ENCODE peak calls at places on chromosomes 11 and 22, in nine cellular contexts. One of them, this sample, is unnamed.

GRCh38 chr11:19628018-19628417 is 84.6 kb upstream of the NAV2 start:
- DNase-seq in mammary epithelial cell: peak
- DNase-seq in fibroblast of villous mesenchyme: peak
- DNase-seq in AG09309: peak
- DNase-seq in brain microvascular endothelial cell: peak
- DNase-seq in NT2/D1: no peak
- DNase-seq in pancreas: no peak
- DNase-seq in kidney: peak
- DNase-seq in HFF-Myc: no peak
- DNase-seq in this sample: no peak

GRCh38 chr11:65549088-65549487 is 9.1 kb downstream of the LTBP3 start:
- DNase-seq in mammary epithelial cell: no peak
- DNase-seq in fibroblast of villous mesenchyme: no peak
- DNase-seq in AG09309: no peak
- DNase-seq in brain microvascular endothelial cell: no peak
- DNase-seq in NT2/D1: no peak
- DNase-seq in pancreas: no peak
- DNase-seq in kidney: no peak
- DNase-seq in HFF-Myc: no peak
- DNase-seq in this sample: no peak

GRCh38 chr22:40002935-40003715 is 8.4 kb downstream of the FAM83F start:
- DNase-seq in mammary epithelial cell: no peak
- DNase-seq in fibroblast of villous mesenchyme: no peak
- DNase-seq in AG09309: no peak
- DNase-seq in brain microvascular endothelial cell: no peak
- DNase-seq in NT2/D1: no peak
- DNase-seq in pancreas: no peak
- DNase-seq in kidney: peak
- DNase-seq in HFF-Myc: no peak
- DNase-seq in this sample: no peak

GRCh38 chr11:83195176-83195531 is 1.6 kb downstream of the ANKRD42 start:
- DNase-seq in mammary epithelial cell: no peak
- DNase-seq in fibroblast of villous mesenchyme: no peak
- DNase-seq in AG09309: no peak
- DNase-seq in brain microvascular endothelial cell: no peak
- DNase-seq in NT2/D1: no peak
- DNase-seq in pancreas: no peak
- DNase-seq in kidney: no peak
- DNase-seq in HFF-Myc: no peak
- DNase-seq in this sample: no peak

GRCh38 chr22:30206964-30207363 is 39.6 kb downstream of the LIF start:
- DNase-seq in mammary epithelial cell: peak
- DNase-seq in fibroblast of villous mesenchyme: peak
- DNase-seq in AG09309: no peak
- DNase-seq in brain microvascular endothelial cell: peak
- DNase-seq in NT2/D1: no peak
- DNase-seq in pancreas: no peak
- DNase-seq in kidney: peak
- DNase-seq in HFF-Myc: peak
- DNase-seq in this sample: no peak

GRCh38 chr22:43441216-43441615 is 29.4 kb downstream of the MPPED1 start:
- DNase-seq in mammary epithelial cell: no peak
- DNase-seq in fibroblast of villous mesenchyme: no peak
- DNase-seq in AG09309: no peak
- DNase-seq in brain microvascular endothelial cell: no peak
- DNase-seq in NT2/D1: no peak
- DNase-seq in pancreas: no peak
- DNase-seq in kidney: no peak
- DNase-seq in HFF-Myc: no peak
- DNase-seq in this sample: peak

GRCh38 chr22:43867839-43868652 is 5.7 kb upstream of the SULT4A1 start:
- DNase-seq in mammary epithelial cell: peak
- DNase-seq in fibroblast of villous mesenchyme: peak
- DNase-seq in AG09309: no peak
- DNase-seq in brain microvascular endothelial cell: peak
- DNase-seq in NT2/D1: peak
- DNase-seq in pancreas: peak
- DNase-seq in kidney: peak
- DNase-seq in HFF-Myc: peak
- DNase-seq in this sample: peak

GRCh38 chr22:42991010-42991651 is 23.8 kb downstream of the PACSIN2 start:
- DNase-seq in mammary epithelial cell: peak
- DNase-seq in fibroblast of villous mesenchyme: peak
- DNase-seq in AG09309: peak
- DNase-seq in brain microvascular endothelial cell: peak
- DNase-seq in NT2/D1: no peak
- DNase-seq in pancreas: peak
- DNase-seq in kidney: no peak
- DNase-seq in HFF-Myc: no peak
- DNase-seq in this sample: no peak

GRCh38 chr11:88555018-88555828 is 217.7 kb upstream of the CTSC start:
- DNase-seq in mammary epithelial cell: peak
- DNase-seq in fibroblast of villous mesenchyme: peak
- DNase-seq in AG09309: peak
- DNase-seq in brain microvascular endothelial cell: peak
- DNase-seq in NT2/D1: no peak
- DNase-seq in pancreas: no peak
- DNase-seq in kidney: no peak
- DNase-seq in HFF-Myc: peak
- DNase-seq in this sample: no peak

GRCh38 chr11:16883179-16883578 is 131.0 kb downstream of the PLEKHA7 start:
- DNase-seq in mammary epithelial cell: peak
- DNase-seq in fibroblast of villous mesenchyme: no peak
- DNase-seq in AG09309: no peak
- DNase-seq in brain microvascular endothelial cell: no peak
- DNase-seq in NT2/D1: no peak
- DNase-seq in pancreas: no peak
- DNase-seq in kidney: no peak
- DNase-seq in HFF-Myc: no peak
- DNase-seq in this sample: no peak

DNA sequence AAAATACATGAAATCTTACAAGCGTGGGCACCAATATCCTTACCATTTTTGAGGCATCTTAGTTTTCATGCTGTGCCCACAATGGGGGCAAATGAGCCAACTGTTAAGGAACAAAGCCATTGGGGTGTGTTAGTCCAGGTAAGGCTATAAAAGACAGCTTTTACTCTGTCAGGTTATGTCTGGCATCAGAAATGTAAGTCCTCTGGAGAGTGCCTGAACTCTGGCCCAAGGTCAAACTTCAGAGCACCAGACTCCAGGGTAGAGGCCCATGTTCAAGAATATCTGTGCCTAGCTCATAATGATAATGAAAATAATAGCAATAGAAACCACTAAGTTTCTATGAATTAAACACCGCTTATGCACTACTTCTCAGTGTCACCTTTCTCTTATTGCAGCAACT is 105.5 kb downstream of the CSNK2A3 start:
- DNase-seq in mammary epithelial cell: no peak
- DNase-seq in fibroblast of villous mesenchyme: no peak
- DNase-seq in AG09309: no peak
- DNase-seq in brain microvascular endothelial cell: no peak
- DNase-seq in NT2/D1: no peak
- DNase-seq in pancreas: no peak
- DNase-seq in kidney: no peak
- DNase-seq in HFF-Myc: no peak
- DNase-seq in this sample: no peak
- H3K4me3 ChIP-seq in mammary epithelial cell: no peak
- H3K4me3 ChIP-seq in fibroblast of villous mesenchyme: no peak
- H3K4me3 ChIP-seq in AG09309: no peak
- H3K4me3 ChIP-seq in brain microvascular endothelial cell: no peak
- H3K4me3 ChIP-seq in NT2/D1: no peak
- H3K4me3 ChIP-seq in pancreas: no peak
- H3K4me3 ChIP-seq in kidney: no peak
- H3K4me3 ChIP-seq in HFF-Myc: no peak
- H3K4me3 ChIP-seq in this sample: no peak

DNA sequence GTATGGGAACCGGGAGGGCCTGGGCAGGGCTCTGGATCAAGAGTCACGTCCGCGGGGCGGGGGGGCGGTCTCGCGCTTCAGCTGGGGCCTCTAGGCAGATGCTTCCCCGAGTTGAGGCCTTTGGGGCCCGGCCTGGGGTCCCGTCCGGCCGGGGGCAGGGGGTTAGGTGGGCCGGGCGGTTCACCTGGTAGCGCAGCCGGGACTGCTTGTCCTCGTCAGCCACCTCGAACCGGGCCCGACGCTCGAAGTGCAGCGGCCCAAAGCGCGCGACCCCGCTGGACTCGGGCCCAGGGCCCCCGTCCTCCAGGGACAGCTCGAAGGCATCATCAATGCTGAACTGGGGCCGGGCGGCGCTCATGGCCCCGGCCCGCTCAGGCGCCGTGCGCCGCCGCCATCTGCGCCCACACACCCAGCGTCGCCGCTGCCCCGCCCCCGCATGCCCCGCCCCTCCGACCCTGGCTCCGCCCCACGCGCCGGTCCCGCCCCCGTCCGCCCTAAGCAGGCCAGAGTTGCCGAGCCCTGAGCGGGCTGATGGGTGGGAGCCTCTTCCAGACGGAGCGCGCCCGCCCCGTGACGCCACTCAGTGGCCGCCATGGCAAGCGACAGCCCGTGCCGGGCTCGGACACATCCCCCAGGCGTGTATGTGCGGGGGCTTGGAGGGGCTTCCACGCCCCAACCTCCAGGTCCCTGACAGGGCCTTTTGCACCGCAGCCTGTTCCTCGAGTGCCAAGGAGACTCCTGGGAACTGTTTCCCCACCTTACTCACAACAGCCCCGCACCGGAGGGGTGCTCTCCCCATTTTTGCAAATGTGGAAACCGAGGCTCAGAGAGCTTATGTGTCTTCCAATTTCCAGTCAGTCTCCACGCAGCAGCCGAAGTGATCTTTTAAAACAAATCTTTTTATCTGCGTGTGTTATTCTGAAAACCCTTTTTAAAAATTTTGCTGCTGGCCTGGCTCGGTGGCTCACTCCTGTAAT is at the start of gene TMEM134:
- DNase-seq in mammary epithelial cell: peak
- DNase-seq in fibroblast of villous mesenchyme: peak
- DNase-seq in AG09309: peak
- DNase-seq in brain microvascular endothelial cell: peak
- DNase-seq in NT2/D1: peak
- DNase-seq in pancreas: peak
- DNase-seq in kidney: peak
- DNase-seq in HFF-Myc: peak
- DNase-seq in this sample: peak
- H3K4me3 ChIP-seq in mammary epithelial cell: peak
- H3K4me3 ChIP-seq in fibroblast of villous mesenchyme: peak
- H3K4me3 ChIP-seq in AG09309: peak
- H3K4me3 ChIP-seq in brain microvascular endothelial cell: peak
- H3K4me3 ChIP-seq in NT2/D1: peak
- H3K4me3 ChIP-seq in pancreas: peak
- H3K4me3 ChIP-seq in kidney: peak
- H3K4me3 ChIP-seq in HFF-Myc: peak
- H3K4me3 ChIP-seq in this sample: peak

GRCh38 chr11:125515102-125515439 is 19.0 kb upstream of the FEZ1 start:
- DNase-seq in mammary epithelial cell: no peak
- DNase-seq in fibroblast of villous mesenchyme: no peak
- DNase-seq in AG09309: no peak
- DNase-seq in brain microvascular endothelial cell: no peak
- DNase-seq in NT2/D1: no peak
- DNase-seq in pancreas: no peak
- DNase-seq in kidney: no peak
- DNase-seq in HFF-Myc: no peak
- DNase-seq in this sample: no peak

GRCh38 chr11:125514336-125515101 is 18.5 kb upstream of the FEZ1 start:
- DNase-seq in mammary epithelial cell: peak
- DNase-seq in fibroblast of villous mesenchyme: peak
- DNase-seq in AG09309: peak
- DNase-seq in brain microvascular endothelial cell: peak
- DNase-seq in NT2/D1: no peak
- DNase-seq in pancreas: no peak
- DNase-seq in kidney: no peak
- DNase-seq in HFF-Myc: no peak
- DNase-seq in this sample: no peak

GRCh38 chr11:125513705-125514265 is 17.7 kb upstream of the FEZ1 start:
- DNase-seq in mammary epithelial cell: no peak
- DNase-seq in fibroblast of villous mesenchyme: no peak
- DNase-seq in AG09309: no peak
- DNase-seq in brain microvascular endothelial cell: no peak
- DNase-seq in NT2/D1: no peak
- DNase-seq in pancreas: no peak
- DNase-seq in kidney: no peak
- DNase-seq in HFF-Myc: no peak
- DNase-seq in this sample: no peak

GRCh38 chr11:125517116-125517804 is 21.2 kb upstream of the FEZ1 start:
- DNase-seq in mammary epithelial cell: no peak
- DNase-seq in fibroblast of villous mesenchyme: peak
- DNase-seq in AG09309: peak
- DNase-seq in brain microvascular endothelial cell: peak
- DNase-seq in NT2/D1: peak
- DNase-seq in pancreas: no peak
- DNase-seq in kidney: no peak
- DNase-seq in HFF-Myc: no peak
- DNase-seq in this sample: no peak

GRCh38 chr11:125516266-125516665 is 20.2 kb upstream of the FEZ1 start:
- DNase-seq in mammary epithelial cell: no peak
- DNase-seq in fibroblast of villous mesenchyme: no peak
- DNase-seq in AG09309: no peak
- DNase-seq in brain microvascular endothelial cell: no peak
- DNase-seq in NT2/D1: no peak
- DNase-seq in pancreas: no peak
- DNase-seq in kidney: no peak
- DNase-seq in HFF-Myc: no peak
- DNase-seq in this sample: no peak
- H3K4me3 ChIP-seq in mammary epithelial cell: no peak
- H3K4me3 ChIP-seq in fibroblast of villous mesenchyme: no peak
- H3K4me3 ChIP-seq in AG09309: no peak
- H3K4me3 ChIP-seq in brain microvascular endothelial cell: no peak
- H3K4me3 ChIP-seq in NT2/D1: no peak
- H3K4me3 ChIP-seq in pancreas: no peak
- H3K4me3 ChIP-seq in kidney: no peak
- H3K4me3 ChIP-seq in HFF-Myc: no peak
- H3K4me3 ChIP-seq in this sample: no peak

DNA sequence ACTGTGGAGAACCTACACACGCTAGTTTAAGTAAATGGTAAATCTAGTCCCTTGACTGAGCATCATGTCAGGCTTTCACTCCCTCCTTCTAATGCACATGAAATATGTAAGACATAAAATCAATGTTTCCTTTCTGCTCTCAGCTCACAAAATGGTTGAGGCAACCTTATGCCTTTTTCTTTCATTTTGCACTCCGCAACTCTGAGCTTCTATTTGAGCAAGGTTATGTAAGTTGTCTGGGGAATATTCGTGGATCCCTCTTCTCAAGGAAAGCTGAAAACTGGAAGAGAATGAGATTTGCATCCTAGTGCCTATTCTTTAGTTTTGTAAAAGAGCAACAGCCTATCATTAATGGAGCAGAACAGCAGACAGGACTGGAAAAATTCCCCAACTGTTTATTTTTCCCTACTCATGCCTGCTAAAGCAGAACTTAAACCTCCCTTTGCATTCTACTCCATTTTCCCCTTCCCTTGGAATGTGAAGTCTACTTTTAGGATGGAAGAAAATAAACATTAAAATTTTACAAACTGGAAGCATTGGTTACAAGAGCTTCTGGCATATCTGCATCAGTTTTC is 141.7 kb downstream of the FAM76B start:
- DNase-seq in mammary epithelial cell: no peak
- DNase-seq in fibroblast of villous mesenchyme: no peak
- DNase-seq in AG09309: no peak
- DNase-seq in brain microvascular endothelial cell: no peak
- DNase-seq in NT2/D1: no peak
- DNase-seq in pancreas: no peak
- DNase-seq in kidney: no peak
- DNase-seq in HFF-Myc: no peak
- DNase-seq in this sample: no peak
- H3K4me3 ChIP-seq in mammary epithelial cell: no peak
- H3K4me3 ChIP-seq in fibroblast of villous mesenchyme: no peak
- H3K4me3 ChIP-seq in AG09309: no peak
- H3K4me3 ChIP-seq in brain microvascular endothelial cell: no peak
- H3K4me3 ChIP-seq in NT2/D1: no peak
- H3K4me3 ChIP-seq in pancreas: no peak
- H3K4me3 ChIP-seq in kidney: peak
- H3K4me3 ChIP-seq in HFF-Myc: no peak
- H3K4me3 ChIP-seq in this sample: no peak

GRCh38 chr22:45948081-45948648 is 28.8 kb downstream of the WNT7B start:
- DNase-seq in mammary epithelial cell: no peak
- DNase-seq in fibroblast of villous mesenchyme: no peak
- DNase-seq in AG09309: no peak
- DNase-seq in brain microvascular endothelial cell: no peak
- DNase-seq in NT2/D1: no peak
- DNase-seq in pancreas: no peak
- DNase-seq in kidney: no peak
- DNase-seq in HFF-Myc: no peak
- DNase-seq in this sample: no peak
- H3K4me3 ChIP-seq in mammary epithelial cell: no peak
- H3K4me3 ChIP-seq in fibroblast of villous mesenchyme: no peak
- H3K4me3 ChIP-seq in AG09309: no peak
- H3K4me3 ChIP-seq in brain microvascular endothelial cell: no peak
- H3K4me3 ChIP-seq in NT2/D1: no peak
- H3K4me3 ChIP-seq in pancreas: no peak
- H3K4me3 ChIP-seq in kidney: no peak
- H3K4me3 ChIP-seq in HFF-Myc: no peak
- H3K4me3 ChIP-seq in this sample: no peak